ENCODE peak calls at places on chromosomes 7 and 10, in six cellular contexts. B is caudate nucleus, X is non-pigmented ciliary epithelial cell, E is left cardiac atrium, O is Caki2, F is EL. G is an unnamed sample.
A peak's percentile ranks its signal among the peaks of the same experiment; 100 is the strongest.

GRCh38 chr7:52825611-52826010 is 209.8 kb upstream of the POM121L12 start:
- DNase-seq in B (no peak), X (no peak), E (no peak), O (no peak), F (no peak), G (no peak)

GRCh38 chr7:149854611-149855367 is 16.6 kb downstream of the ZNF862 start:
- DNase-seq in B (no peak), X (no peak), E (peak; percentile 73), O (peak; percentile 18), F (peak; percentile 46), G (peak; percentile 28)

GRCh38 chr7:80654887-80655340 is 16.5 kb downstream of the CD36 start:
- DNase-seq in B (no peak), X (no peak), E (no peak), O (no peak), F (no peak), G (no peak)

GRCh38 chr10:117175215-117175900 is 21.9 kb upstream of the KCNK18 start:
- DNase-seq in B (no peak), X (no peak), E (peak; percentile 36), O (no peak), F (no peak), G (peak; percentile 11)

GRCh38 chr10:8534089-8534488 is 479.6 kb downstream of the GATA3 start:
- DNase-seq in B (no peak), X (no peak), E (no peak), O (no peak), F (no peak), G (no peak)

GRCh38 chr7:135414850-135415439 is 95.0 kb downstream of the CNOT4 start:
- DNase-seq in B (no peak), X (peak; percentile 19), E (no peak), O (peak; percentile 38), F (peak; percentile 49), G (peak; percentile 80)

GRCh38 chr10:102040305-102040704 is 15.7 kb downstream of the ARMH3 start:
- DNase-seq in B (no peak), X (no peak), E (no peak), O (no peak), F (no peak), G (no peak)

GRCh38 chr10:95513008-95513589 is 48.1 kb downstream of the SORBS1 start:
- DNase-seq in B (no peak), X (no peak), E (peak; percentile 36), O (no peak), F (no peak), G (no peak)

GRCh38 chr7:111535142-111535541 is 27.1 kb downstream of the IMMP2L start:
- DNase-seq in B (no peak), X (no peak), E (no peak), O (no peak), F (no peak), G (no peak)

GRCh38 chr10:129095980-129096339 is 371.1 kb upstream of the MGMT start:
- DNase-seq in B (no peak), X (no peak), E (no peak), O (no peak), F (no peak), G (no peak)

GRCh38 chr7:134778941-134779740 is at the start of gene CALD1:
- DNase-seq in B (no peak), X (peak; percentile 98), E (peak; percentile 80), O (peak; percentile 62), F (peak; percentile 100), G (peak; percentile 100)

GRCh38 chr7:157004839-157005455 is 5.5 kb downstream of the MNX1 start:
- DNase-seq in B (no peak), X (no peak), E (no peak), O (no peak), F (no peak), G (no peak)

GRCh38 chr10:4243651-4244050 is 458.6 kb upstream of the KLF6 start:
- DNase-seq in B (no peak), X (peak; percentile 99), E (no peak), O (peak; percentile 70), F (peak; percentile 98), G (peak; percentile 96)

GRCh38 chr7:155357573-155358041 is 59.9 kb downstream of the INSIG1 start:
- DNase-seq in B (no peak), X (no peak), E (peak; percentile 13), O (no peak), F (peak; percentile 48), G (no peak)

GRCh38 chr7:7257899-7258692 is 75.8 kb downstream of the C1GALT1 start:
- DNase-seq in B (no peak), X (no peak), E (no peak), O (peak; percentile 18), F (no peak), G (peak; percentile 5)

GRCh38 chr10:30751678-30752331 is 122.3 kb upstream of the LYZL2 start:
- DNase-seq in B (no peak), X (peak; percentile 37), E (peak; percentile 84), O (no peak), F (peak; percentile 60), G (peak; percentile 86)